ENCODE peak calls at places on chromosomes 3 and 15, in six cellular contexts. One of them, this sample, is unnamed.

GRCh38 chr3:127690823-127691452 is 18.2 kb downstream of the ABTB1 start:
- DNase-seq in stimulated activated CD4-positive, alpha-beta T cell treated with anti-CD3 and anti-CD28 coated beads, Interleukin-2, amount 100 ng/mL, for 48 hours: no peak
- DNase-seq in neural progenitor cell: peak; percentile 73
- DNase-seq in heart left ventricle: peak; percentile 73
- DNase-seq in GM12864: no peak
- DNase-seq in ELR: peak; percentile 78
- DNase-seq in this sample: peak; percentile 71

GRCh38 chr3:131630117-131630516 is 127.3 kb upstream of the MRPL3 start:
- DNase-seq in stimulated activated CD4-positive, alpha-beta T cell treated with anti-CD3 and anti-CD28 coated beads, Interleukin-2, amount 100 ng/mL, for 48 hours: no peak
- DNase-seq in neural progenitor cell: no peak
- DNase-seq in heart left ventricle: no peak
- DNase-seq in GM12864: peak; percentile 36
- DNase-seq in ELR: no peak
- DNase-seq in this sample: no peak

GRCh38 chr15:27587810-27588209 is 511.3 kb downstream of the OCA2 start:
- DNase-seq in stimulated activated CD4-positive, alpha-beta T cell treated with anti-CD3 and anti-CD28 coated beads, Interleukin-2, amount 100 ng/mL, for 48 hours: no peak
- DNase-seq in neural progenitor cell: peak; percentile 88
- DNase-seq in heart left ventricle: no peak
- DNase-seq in GM12864: no peak
- DNase-seq in ELR: no peak
- DNase-seq in this sample: peak; percentile 90

GRCh38 chr15:41504751-41505492 is 8.7 kb downstream of the LTK start:
- DNase-seq in stimulated activated CD4-positive, alpha-beta T cell treated with anti-CD3 and anti-CD28 coated beads, Interleukin-2, amount 100 ng/mL, for 48 hours: no peak
- DNase-seq in neural progenitor cell: no peak
- DNase-seq in heart left ventricle: peak; percentile 43
- DNase-seq in GM12864: no peak
- DNase-seq in ELR: no peak
- DNase-seq in this sample: no peak

GRCh38 chr3:41199866-41200668 is 762 bp downstream of the CTNNB1 start:
- DNase-seq in stimulated activated CD4-positive, alpha-beta T cell treated with anti-CD3 and anti-CD28 coated beads, Interleukin-2, amount 100 ng/mL, for 48 hours: no peak
- DNase-seq in neural progenitor cell: peak; percentile 64
- DNase-seq in heart left ventricle: no peak
- DNase-seq in GM12864: no peak
- DNase-seq in ELR: peak; percentile 55
- DNase-seq in this sample: peak; percentile 53

GRCh38 chr3:112531358-112531781 is 30.4 kb downstream of the ATG3 start:
- DNase-seq in stimulated activated CD4-positive, alpha-beta T cell treated with anti-CD3 and anti-CD28 coated beads, Interleukin-2, amount 100 ng/mL, for 48 hours: no peak
- DNase-seq in neural progenitor cell: peak; percentile 15
- DNase-seq in heart left ventricle: no peak
- DNase-seq in GM12864: no peak
- DNase-seq in ELR: peak; percentile 64
- DNase-seq in this sample: no peak

GRCh38 chr3:50010959-50011358 is 71.0 kb downstream of the RBM6 start:
- DNase-seq in stimulated activated CD4-positive, alpha-beta T cell treated with anti-CD3 and anti-CD28 coated beads, Interleukin-2, amount 100 ng/mL, for 48 hours: no peak
- DNase-seq in neural progenitor cell: no peak
- DNase-seq in heart left ventricle: no peak
- DNase-seq in GM12864: no peak
- DNase-seq in ELR: peak; percentile 77
- DNase-seq in this sample: no peak

GRCh38 chr15:101440846-101441590 is 48.5 kb downstream of the PCSK6 start:
- DNase-seq in stimulated activated CD4-positive, alpha-beta T cell treated with anti-CD3 and anti-CD28 coated beads, Interleukin-2, amount 100 ng/mL, for 48 hours: no peak
- DNase-seq in neural progenitor cell: no peak
- DNase-seq in heart left ventricle: no peak
- DNase-seq in GM12864: no peak
- DNase-seq in ELR: no peak
- DNase-seq in this sample: no peak

GRCh38 chr3:149507491-149508324 is 33.2 kb downstream of the TM4SF4 start:
- DNase-seq in stimulated activated CD4-positive, alpha-beta T cell treated with anti-CD3 and anti-CD28 coated beads, Interleukin-2, amount 100 ng/mL, for 48 hours: no peak
- DNase-seq in neural progenitor cell: no peak
- DNase-seq in heart left ventricle: no peak
- DNase-seq in GM12864: no peak
- DNase-seq in ELR: peak; percentile 33
- DNase-seq in this sample: no peak

GRCh38 chr3:52281980-52282801 is 3.7 kb upstream of the WDR82 start:
- DNase-seq in stimulated activated CD4-positive, alpha-beta T cell treated with anti-CD3 and anti-CD28 coated beads, Interleukin-2, amount 100 ng/mL, for 48 hours: no peak
- DNase-seq in neural progenitor cell: no peak
- DNase-seq in heart left ventricle: no peak
- DNase-seq in GM12864: no peak
- DNase-seq in ELR: peak; percentile 41
- DNase-seq in this sample: no peak

GRCh38 chr3:89038864-89039263 is 68.6 kb upstream of the EPHA3 start:
- DNase-seq in stimulated activated CD4-positive, alpha-beta T cell treated with anti-CD3 and anti-CD28 coated beads, Interleukin-2, amount 100 ng/mL, for 48 hours: no peak
- DNase-seq in neural progenitor cell: no peak
- DNase-seq in heart left ventricle: no peak
- DNase-seq in GM12864: no peak
- DNase-seq in ELR: no peak
- DNase-seq in this sample: no peak

GRCh38 chr3:10492351-10493201 is 12.8 kb downstream of the ATP2B2 start:
- DNase-seq in stimulated activated CD4-positive, alpha-beta T cell treated with anti-CD3 and anti-CD28 coated beads, Interleukin-2, amount 100 ng/mL, for 48 hours: no peak
- DNase-seq in neural progenitor cell: no peak
- DNase-seq in heart left ventricle: peak; percentile 20
- DNase-seq in GM12864: no peak
- DNase-seq in ELR: no peak
- DNase-seq in this sample: no peak

GRCh38 chr15:96337354-96337990 is 7.0 kb downstream of the NR2F2 start:
- DNase-seq in stimulated activated CD4-positive, alpha-beta T cell treated with anti-CD3 and anti-CD28 coated beads, Interleukin-2, amount 100 ng/mL, for 48 hours: no peak
- DNase-seq in neural progenitor cell: peak; percentile 51
- DNase-seq in heart left ventricle: no peak
- DNase-seq in GM12864: no peak
- DNase-seq in ELR: peak; percentile 53
- DNase-seq in this sample: peak; percentile 21

GRCh38 chr3:189806171-189806951 is 175.2 kb downstream of the TP63 start:
- DNase-seq in stimulated activated CD4-positive, alpha-beta T cell treated with anti-CD3 and anti-CD28 coated beads, Interleukin-2, amount 100 ng/mL, for 48 hours: no peak
- DNase-seq in neural progenitor cell: peak; percentile 85
- DNase-seq in heart left ventricle: no peak
- DNase-seq in GM12864: no peak
- DNase-seq in ELR: no peak
- DNase-seq in this sample: peak; percentile 32

GRCh38 chr15:62649793-62650420 is 392.6 kb upstream of the TPM1 start:
- DNase-seq in stimulated activated CD4-positive, alpha-beta T cell treated with anti-CD3 and anti-CD28 coated beads, Interleukin-2, amount 100 ng/mL, for 48 hours: peak; percentile 9
- DNase-seq in neural progenitor cell: no peak
- DNase-seq in heart left ventricle: no peak
- DNase-seq in GM12864: peak; percentile 60
- DNase-seq in ELR: peak; percentile 10
- DNase-seq in this sample: no peak

GRCh38 chr3:23713641-23714040 is 92.1 kb upstream of the UBE2E1 start:
- DNase-seq in stimulated activated CD4-positive, alpha-beta T cell treated with anti-CD3 and anti-CD28 coated beads, Interleukin-2, amount 100 ng/mL, for 48 hours: no peak
- DNase-seq in neural progenitor cell: no peak
- DNase-seq in heart left ventricle: no peak
- DNase-seq in GM12864: no peak
- DNase-seq in ELR: peak; percentile 30
- DNase-seq in this sample: no peak

GRCh38 chr3:129577925-129578742 is 28.3 kb downstream of the PLXND1 start:
- DNase-seq in stimulated activated CD4-positive, alpha-beta T cell treated with anti-CD3 and anti-CD28 coated beads, Interleukin-2, amount 100 ng/mL, for 48 hours: no peak
- DNase-seq in neural progenitor cell: no peak
- DNase-seq in heart left ventricle: peak; percentile 78
- DNase-seq in GM12864: peak; percentile 19
- DNase-seq in ELR: no peak
- DNase-seq in this sample: no peak

GRCh38 chr15:48627260-48627969 is 18.1 kb downstream of the FBN1 start:
- DNase-seq in stimulated activated CD4-positive, alpha-beta T cell treated with anti-CD3 and anti-CD28 coated beads, Interleukin-2, amount 100 ng/mL, for 48 hours: no peak
- DNase-seq in neural progenitor cell: peak; percentile 59
- DNase-seq in heart left ventricle: no peak
- DNase-seq in GM12864: no peak
- DNase-seq in ELR: peak; percentile 86
- DNase-seq in this sample: no peak

GRCh38 chr3:139934557-139935070 is 371 bp upstream of the CLSTN2 start:
- DNase-seq in stimulated activated CD4-positive, alpha-beta T cell treated with anti-CD3 and anti-CD28 coated beads, Interleukin-2, amount 100 ng/mL, for 48 hours: no peak
- DNase-seq in neural progenitor cell: peak; percentile 85
- DNase-seq in heart left ventricle: peak; percentile 83
- DNase-seq in GM12864: no peak
- DNase-seq in ELR: no peak
- DNase-seq in this sample: peak; percentile 84

GRCh38 chr3:144556392-144556791 is 584.8 kb downstream of the DIPK2A start:
- DNase-seq in stimulated activated CD4-positive, alpha-beta T cell treated with anti-CD3 and anti-CD28 coated beads, Interleukin-2, amount 100 ng/mL, for 48 hours: no peak
- DNase-seq in neural progenitor cell: no peak
- DNase-seq in heart left ventricle: no peak
- DNase-seq in GM12864: no peak
- DNase-seq in ELR: peak; percentile 29
- DNase-seq in this sample: no peak

GRCh38 chr15:32663671-32664070 is 22.2 kb downstream of the SCG5 start:
- DNase-seq in stimulated activated CD4-positive, alpha-beta T cell treated with anti-CD3 and anti-CD28 coated beads, Interleukin-2, amount 100 ng/mL, for 48 hours: no peak
- DNase-seq in neural progenitor cell: no peak
- DNase-seq in heart left ventricle: no peak
- DNase-seq in GM12864: no peak
- DNase-seq in ELR: no peak
- DNase-seq in this sample: no peak

GRCh38 chr3:108406661-108407206 is 103.7 kb downstream of the MYH15 start:
- DNase-seq in stimulated activated CD4-positive, alpha-beta T cell treated with anti-CD3 and anti-CD28 coated beads, Interleukin-2, amount 100 ng/mL, for 48 hours: no peak
- DNase-seq in neural progenitor cell: peak; percentile 52
- DNase-seq in heart left ventricle: no peak
- DNase-seq in GM12864: peak; percentile 63
- DNase-seq in ELR: peak; percentile 82
- DNase-seq in this sample: no peak

GRCh38 chr15:45401665-45402161 is 23.4 kb upstream of the GATM start:
- DNase-seq in stimulated activated CD4-positive, alpha-beta T cell treated with anti-CD3 and anti-CD28 coated beads, Interleukin-2, amount 100 ng/mL, for 48 hours: no peak
- DNase-seq in neural progenitor cell: no peak
- DNase-seq in heart left ventricle: no peak
- DNase-seq in GM12864: no peak
- DNase-seq in ELR: no peak
- DNase-seq in this sample: no peak

GRCh38 chr15:35436422-35436821 is 109.5 kb downstream of the DPH6 start:
- DNase-seq in stimulated activated CD4-positive, alpha-beta T cell treated with anti-CD3 and anti-CD28 coated beads, Interleukin-2, amount 100 ng/mL, for 48 hours: no peak
- DNase-seq in neural progenitor cell: no peak
- DNase-seq in heart left ventricle: no peak
- DNase-seq in GM12864: no peak
- DNase-seq in ELR: no peak
- DNase-seq in this sample: no peak

GRCh38 chr3:194686816-194687637 is 1.3 kb downstream of the FAM43A start:
- DNase-seq in stimulated activated CD4-positive, alpha-beta T cell treated with anti-CD3 and anti-CD28 coated beads, Interleukin-2, amount 100 ng/mL, for 48 hours: peak; percentile 30
- DNase-seq in neural progenitor cell: peak; percentile 89
- DNase-seq in heart left ventricle: peak; percentile 86
- DNase-seq in GM12864: no peak
- DNase-seq in ELR: peak; percentile 54
- DNase-seq in this sample: no peak

GRCh38 chr3:73484656-73485248 is 140.0 kb downstream of the PDZRN3 start:
- DNase-seq in stimulated activated CD4-positive, alpha-beta T cell treated with anti-CD3 and anti-CD28 coated beads, Interleukin-2, amount 100 ng/mL, for 48 hours: no peak
- DNase-seq in neural progenitor cell: no peak
- DNase-seq in heart left ventricle: no peak
- DNase-seq in GM12864: peak; percentile 69
- DNase-seq in ELR: peak; percentile 12
- DNase-seq in this sample: peak; percentile 30

GRCh38 chr15:43876872-43877271 is 50.1 kb downstream of the WDR76 start:
- DNase-seq in stimulated activated CD4-positive, alpha-beta T cell treated with anti-CD3 and anti-CD28 coated beads, Interleukin-2, amount 100 ng/mL, for 48 hours: no peak
- DNase-seq in neural progenitor cell: no peak
- DNase-seq in heart left ventricle: no peak
- DNase-seq in GM12864: no peak
- DNase-seq in ELR: no peak
- DNase-seq in this sample: no peak

GRCh38 chr15:71153823-71154524 is 38.7 kb downstream of the THSD4 start:
- DNase-seq in stimulated activated CD4-positive, alpha-beta T cell treated with anti-CD3 and anti-CD28 coated beads, Interleukin-2, amount 100 ng/mL, for 48 hours: no peak
- DNase-seq in neural progenitor cell: peak; percentile 46
- DNase-seq in heart left ventricle: no peak
- DNase-seq in GM12864: no peak
- DNase-seq in ELR: no peak
- DNase-seq in this sample: no peak

GRCh38 chr15:94375997-94376396 is 144.6 kb downstream of the MCTP2 start:
- DNase-seq in stimulated activated CD4-positive, alpha-beta T cell treated with anti-CD3 and anti-CD28 coated beads, Interleukin-2, amount 100 ng/mL, for 48 hours: no peak
- DNase-seq in neural progenitor cell: peak; percentile 34
- DNase-seq in heart left ventricle: no peak
- DNase-seq in GM12864: no peak
- DNase-seq in ELR: no peak
- DNase-seq in this sample: peak; percentile 18

GRCh38 chr3:62873672-62874397 is 1.4 kb downstream of the CADPS start:
- DNase-seq in stimulated activated CD4-positive, alpha-beta T cell treated with anti-CD3 and anti-CD28 coated beads, Interleukin-2, amount 100 ng/mL, for 48 hours: no peak
- DNase-seq in neural progenitor cell: peak; percentile 91
- DNase-seq in heart left ventricle: peak; percentile 77
- DNase-seq in GM12864: no peak
- DNase-seq in ELR: no peak
- DNase-seq in this sample: peak; percentile 89

GRCh38 chr15:39156636-39157255 is 424.1 kb upstream of the THBS1 start:
- DNase-seq in stimulated activated CD4-positive, alpha-beta T cell treated with anti-CD3 and anti-CD28 coated beads, Interleukin-2, amount 100 ng/mL, for 48 hours: no peak
- DNase-seq in neural progenitor cell: no peak
- DNase-seq in heart left ventricle: no peak
- DNase-seq in GM12864: no peak
- DNase-seq in ELR: no peak
- DNase-seq in this sample: no peak

GRCh38 chr15:56936929-56937328 is 18.5 kb downstream of the TCF12 start:
- DNase-seq in stimulated activated CD4-positive, alpha-beta T cell treated with anti-CD3 and anti-CD28 coated beads, Interleukin-2, amount 100 ng/mL, for 48 hours: no peak
- DNase-seq in neural progenitor cell: no peak
- DNase-seq in heart left ventricle: no peak
- DNase-seq in GM12864: no peak
- DNase-seq in ELR: no peak
- DNase-seq in this sample: no peak

GRCh38 chr3:96760956-96761355 is 53.4 kb upstream of the EPHA6 start:
- DNase-seq in stimulated activated CD4-positive, alpha-beta T cell treated with anti-CD3 and anti-CD28 coated beads, Interleukin-2, amount 100 ng/mL, for 48 hours: no peak
- DNase-seq in neural progenitor cell: no peak
- DNase-seq in heart left ventricle: no peak
- DNase-seq in GM12864: no peak
- DNase-seq in ELR: no peak
- DNase-seq in this sample: no peak

GRCh38 chr3:126858887-126859286 is 124.0 kb upstream of the PLXNA1 start:
- DNase-seq in stimulated activated CD4-positive, alpha-beta T cell treated with anti-CD3 and anti-CD28 coated beads, Interleukin-2, amount 100 ng/mL, for 48 hours: no peak
- DNase-seq in neural progenitor cell: no peak
- DNase-seq in heart left ventricle: no peak
- DNase-seq in GM12864: no peak
- DNase-seq in ELR: peak; percentile 99
- DNase-seq in this sample: no peak